ENCODE peak calls at places on chromosome 11, in five cellular contexts. E is A549, Q is fibroblast of lung, Y is PC-9, K is PC-3. N is an unnamed sample.

GRCh38 chr11:130042093-130042591 is 27.6 kb upstream of the APLP2 start:
- DNase-seq in Y (no peak), K (peak), E (peak), Q (peak), N (no peak)

GRCh38 chr11:35177370-35177769 is 38.4 kb downstream of the CD44 start:
- DNase-seq in Y (no peak), E (no peak), K (no peak), Q (peak), N (no peak)

GRCh38 chr11:12448131-12448939 is 71.0 kb downstream of the PARVA start:
- DNase-seq in E (no peak), Y (no peak), K (no peak), Q (no peak), N (no peak)

GRCh38 chr11:66417000-66417399 is 3.8 kb upstream of the NPAS4 start:
- DNase-seq in E (no peak), Q (no peak), Y (no peak), K (no peak), N (no peak)

GRCh38 chr11:63536669-63537292 is at the start of gene PLAAT4:
- DNase-seq in E (no peak), Y (peak), K (peak), Q (peak), N (no peak)

GRCh38 chr11:77151804-77152513 is 23.9 kb downstream of the MYO7A start:
- DNase-seq in E (no peak), K (no peak), Y (no peak), Q (no peak), N (no peak)

GRCh38 chr11:38208951-38209350 is 1610.9 kb upstream of the RAG2 start:
- DNase-seq in Q (no peak), K (no peak), E (no peak), Y (no peak), N (no peak)

GRCh38 chr11:27698872-27699241 is 1.4 kb downstream of the BDNF start:
- DNase-seq in Q (peak), E (peak), K (peak), Y (peak), N (no peak)

GRCh38 chr11:134741453-134742227 is 329.6 kb upstream of the B3GAT1 start:
- DNase-seq in Q (peak), E (no peak), K (no peak), Y (no peak), N (no peak)

GRCh38 chr11:33025339-33025722 is 9.7 kb downstream of the DEPDC7 start:
- DNase-seq in E (no peak), Y (no peak), K (no peak), Q (no peak), N (no peak)

GRCh38 chr11:40921256-40921655 is 538.2 kb downstream of the LRRC4C start:
- DNase-seq in Y (no peak), Q (no peak), K (no peak), E (no peak), N (no peak)

DNA sequence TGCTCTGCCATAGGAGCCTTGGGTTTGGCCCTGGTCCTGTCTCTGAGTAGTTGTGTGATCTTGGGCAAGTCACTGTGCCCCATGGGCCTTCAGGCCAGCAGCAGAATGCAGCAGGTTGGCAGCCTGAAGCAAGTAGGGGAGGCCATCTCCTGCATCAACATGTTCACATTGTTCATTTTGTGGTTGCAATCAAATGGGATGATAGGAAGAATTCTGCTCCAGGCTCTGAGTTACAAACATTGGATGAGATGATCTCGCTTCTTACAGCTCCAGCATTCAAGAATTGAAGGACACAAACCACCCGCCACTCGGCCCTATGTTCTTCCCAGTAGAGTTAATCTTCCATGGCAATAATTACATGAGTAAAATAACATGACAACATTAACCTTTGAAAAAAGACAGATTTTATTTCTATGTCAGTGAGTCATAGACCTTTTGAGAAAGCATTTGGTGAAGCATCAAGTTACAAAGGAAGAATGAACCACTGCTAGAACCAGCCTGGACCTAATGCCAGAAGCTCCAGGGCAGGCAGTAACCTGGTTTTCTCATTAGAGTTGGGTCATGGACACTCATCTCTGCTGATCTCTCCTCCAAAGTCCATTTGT is 308.3 kb upstream of the NCAM1 start:
- DNase-seq in Y (no peak), K (no peak), E (no peak), Q (peak), N (no peak)
- H3K4me2 ChIP-seq in Y (no peak), K (no peak), E (no peak), Q (no peak), N (no peak)

GRCh38 chr11:117818036-117818858 is 6.3 kb downstream of the FXYD2 start:
- DNase-seq in Y (no peak), K (peak), E (peak), Q (peak), N (no peak)
- H3K4me2 ChIP-seq in Y (no peak), K (peak), E (no peak), Q (no peak), N (peak)

GRCh38 chr11:111571829-111572501 is 30.3 kb upstream of the SIK2 start:
- DNase-seq in Q (no peak), Y (no peak), E (no peak), K (peak), N (no peak)
- H3K4me2 ChIP-seq in Q (peak), Y (no peak), E (peak), K (peak), N (no peak)

DNA sequence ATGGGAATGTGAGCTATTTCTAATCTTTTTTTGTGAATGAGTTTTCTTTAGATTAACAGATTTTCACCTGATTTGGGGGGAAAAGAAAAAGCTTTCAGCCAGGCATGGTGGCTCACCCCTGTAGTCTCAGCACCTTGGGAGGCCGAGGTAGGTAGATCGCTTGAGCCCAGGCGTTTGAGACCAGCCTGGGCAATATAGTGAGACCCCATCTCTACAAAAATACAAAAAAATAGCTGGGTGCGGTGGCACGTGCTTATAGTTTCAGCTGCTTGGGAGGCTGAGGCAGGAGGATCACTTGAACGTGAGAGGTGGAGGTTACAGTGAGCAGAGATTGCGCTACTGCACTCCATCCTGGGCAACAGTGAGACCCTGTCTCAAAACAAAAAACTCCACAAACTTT is 92.2 kb downstream of the HSD17B12 start:
- DNase-seq in Y (no peak), Q (no peak), E (no peak), K (no peak), N (no peak)
- H3K4me2 ChIP-seq in Y (no peak), Q (no peak), E (no peak), K (no peak), N (no peak)

GRCh38 chr11:15696069-15696468 is 581.3 kb downstream of the INSC start:
- DNase-seq in Y (no peak), Q (no peak), K (no peak), E (no peak), N (no peak)
- H3K4me2 ChIP-seq in Y (no peak), Q (no peak), K (no peak), E (no peak), N (no peak)

GRCh38 chr11:87879118-87879517 is 296.1 kb downstream of the RAB38 start:
- DNase-seq in Y (no peak), E (no peak), K (peak), Q (peak), N (no peak)

GRCh38 chr11:87878373-87878779 is 296.9 kb downstream of the RAB38 start:
- DNase-seq in Y (peak), Q (peak), K (peak), E (peak), N (no peak)
- H3K4me2 ChIP-seq in Y (no peak), Q (peak), K (peak), E (no peak), N (no peak)

GRCh38 chr11:44860346-44860745 is 90.3 kb downstream of the TP53I11 start:
- DNase-seq in E (no peak), K (no peak), Q (no peak), Y (no peak), N (no peak)

GRCh38 chr11:44857490-44857889 is 93.2 kb downstream of the TP53I11 start:
- DNase-seq in Y (no peak), Q (no peak), E (no peak), K (no peak), N (no peak)

GRCh38 chr11:44860967-44861828 is 89.5 kb downstream of the TP53I11 start:
- DNase-seq in E (no peak), K (no peak), Q (no peak), Y (no peak), N (no peak)

GRCh38 chr11:44858796-44859527 is 91.7 kb downstream of the TP53I11 start:
- DNase-seq in Y (no peak), Q (peak), K (no peak), E (no peak), N (no peak)

DNA sequence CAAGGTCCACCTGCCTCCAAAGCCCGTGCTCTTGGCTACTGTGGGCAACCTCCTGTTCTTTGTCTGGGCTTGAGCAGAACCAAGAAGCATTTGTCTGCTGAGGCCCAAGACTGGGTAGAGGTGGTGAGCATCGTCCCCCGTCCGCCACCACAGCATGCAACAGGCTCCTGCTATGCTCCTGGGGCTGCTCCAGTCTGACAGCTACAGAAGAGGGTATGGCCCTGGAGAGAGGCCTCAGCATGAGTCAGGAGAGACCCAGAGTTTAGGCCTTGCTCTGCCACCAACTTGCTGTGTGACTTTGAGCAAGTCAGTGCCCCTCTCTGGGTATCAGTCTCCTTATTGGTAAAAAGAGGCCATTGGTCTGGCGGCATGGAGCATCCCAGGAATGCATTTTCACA is 91.2 kb downstream of the TP53I11 start:
- DNase-seq in Y (no peak), Q (no peak), K (no peak), E (no peak), N (no peak)
- H3K4me2 ChIP-seq in Y (no peak), Q (no peak), K (no peak), E (no peak), N (no peak)

N was measured in keratinocyte.